ENCODE peak calls at places on chromosomes 6 and 20, in nine cellular contexts. A is H1; Y is GM23248; D is hepatocyte; W is NCI-H2081; G is activated effector memory CD4-positive, alpha-beta T cell treated with Interleukin-2 at 50 U/mL for 16 hours; K is stimulated activated CD4-positive, alpha-beta T cell treated with anti-CD3 and anti-CD28 coated beads, Interleukin-12 subunit alpha, Interleukin-12 subunit beta, amount 100 ng/mL, for 48 hours; L is RPMI7951; C is dermis microvascular lymphatic vessel endothelial cell. R is an unnamed sample.

GRCh38 chr20:44644384-44645131 is 6.9 kb downstream of the ADA start:
- DNase-seq in W (no peak), A (no peak), Y (no peak), K (peak), G (peak), L (no peak), D (no peak), C (no peak), R (peak)

GRCh38 chr20:13613917-13614316 is 24.8 kb downstream of the TASP1 start:
- DNase-seq in W (no peak), A (no peak), L (no peak), Y (peak), C (no peak), K (no peak), G (no peak), D (no peak), R (no peak)

GRCh38 chr6:63572733-63573139 is 456 bp downstream of the LOC128125822 start:
- DNase-seq in D (peak), G (no peak), K (no peak), L (no peak), A (peak), C (no peak), W (no peak), Y (no peak), R (no peak)

GRCh38 chr6:111080713-111081112 is 6.6 kb upstream of the SLC16A10 start:
- DNase-seq in C (no peak), A (no peak), G (no peak), W (no peak), K (no peak), Y (no peak), L (no peak), D (no peak), R (no peak)

GRCh38 chr20:51622004-51622874 is 79.7 kb upstream of the NFATC2 start:
- DNase-seq in L (no peak), G (no peak), Y (no peak), D (no peak), K (no peak), W (no peak), C (no peak), A (no peak), R (no peak)

GRCh38 chr20:37392441-37393195 is 46.7 kb downstream of the SRC start:
- DNase-seq in G (no peak), Y (peak), K (no peak), A (no peak), C (peak), D (no peak), L (no peak), W (no peak), R (peak)

GRCh38 chr6:30163090-30163917 is at the start of gene TRIM15:
- DNase-seq in W (no peak), D (peak), C (no peak), G (no peak), Y (peak), L (no peak), A (no peak), K (peak), R (no peak)

GRCh38 chr20:20520776-20521175 is 152.9 kb downstream of the INSM1 start:
- DNase-seq in A (no peak), L (peak), D (no peak), C (no peak), Y (peak), K (no peak), G (no peak), W (no peak), R (no peak)

GRCh38 chr20:11457476-11457875 is 460.2 kb upstream of the BTBD3 start:
- DNase-seq in C (peak), D (no peak), K (no peak), G (no peak), Y (peak), L (peak), A (no peak), W (no peak), R (no peak)

GRCh38 chr6:30724906-30725667 is 4.9 kb downstream of the TUBB start:
- DNase-seq in L (no peak), W (no peak), Y (peak), G (no peak), C (no peak), D (no peak), K (no peak), A (no peak), R (no peak)

GRCh38 chr6:156455847-156456246 is 321.3 kb upstream of the ARID1B start:
- DNase-seq in C (no peak), D (no peak), Y (no peak), L (no peak), W (no peak), G (no peak), K (no peak), A (no peak), R (no peak)

GRCh38 chr6:1837868-1838267 is 228.2 kb downstream of the FOXC1 start:
- DNase-seq in A (no peak), G (no peak), D (no peak), L (no peak), K (no peak), W (no peak), C (no peak), Y (no peak), R (no peak)

GRCh38 chr6:159068904-159069578 is 24.2 kb upstream of the TAGAP start:
- DNase-seq in W (no peak), C (no peak), Y (no peak), L (no peak), K (no peak), A (peak), G (no peak), D (no peak), R (no peak)

GRCh38 chr6:160919713-160920112 is 71.9 kb upstream of the MAP3K4 start:
- DNase-seq in W (no peak), L (peak), D (peak), Y (peak), K (no peak), G (no peak), C (no peak), A (no peak), R (peak)

GRCh38 chr6:7173843-7174503 is 66.2 kb downstream of the RREB1 start:
- DNase-seq in L (peak), G (no peak), A (no peak), Y (no peak), C (no peak), K (no peak), D (no peak), W (no peak), R (no peak)

GRCh38 chr6:17986656-17987575 is 519 bp downstream of the KIF13A start:
- DNase-seq in W (peak), A (peak), D (peak), L (peak), C (peak), G (no peak), Y (peak), K (no peak), R (no peak)

GRCh38 chr6:71698698-71699097 is 187.7 kb upstream of the RIMS1 start:
- DNase-seq in W (no peak), D (no peak), L (no peak), K (no peak), A (no peak), G (no peak), Y (no peak), C (no peak), R (no peak)

GRCh38 chr6:105713474-105714118 is 310.7 kb upstream of the PREP start:
- DNase-seq in K (no peak), Y (peak), L (peak), A (no peak), D (no peak), C (no peak), W (no peak), G (no peak), R (no peak)